ENCODE peak calls at places on chromosomes 1 and 21, in ten cellular contexts. X is OCI-LY7, Q is mucosa of descending colon, T is dorsolateral prefrontal cortex, U is tibial artery, Y is kidney, Z is lung, M is keratinocyte, H is Panc1, G is neuronal stem cell. N is an unnamed sample.

GRCh38 chr1:161726631-161727342 is 5.4 kb downstream of the FCRLB start:
- DNase-seq in X (peak; percentile 89), Q (peak; percentile 83), T (peak; percentile 66), U (peak; percentile 89), Y (peak; percentile 96), Z (peak; percentile 83), M (no peak), H (no peak), G (peak; percentile 79), N (peak; percentile 95)

GRCh38 chr1:31753623-31754349 is 10.4 kb downstream of the ADGRB2 start:
- DNase-seq in X (no peak), Q (peak; percentile 90), T (peak; percentile 88), U (peak; percentile 30), Y (no peak), Z (no peak), M (no peak), H (no peak), G (no peak), N (no peak)

GRCh38 chr1:119686661-119687060 is 25.1 kb upstream of the PHGDH start:
- DNase-seq in X (no peak), Q (no peak), T (no peak), U (no peak), Y (no peak), Z (no peak), M (no peak), H (no peak), G (no peak), N (no peak)

GRCh38 chr1:34408011-34408410 is 231.3 kb downstream of the C1orf94 start:
- DNase-seq in X (no peak), Q (no peak), T (no peak), U (peak; percentile 25), Y (no peak), Z (peak; percentile 54), M (no peak), H (no peak), G (no peak), N (no peak)

GRCh38 chr1:152514715-152515453 is 602 bp downstream of the CRCT1 start:
- DNase-seq in X (no peak), Q (no peak), T (no peak), U (no peak), Y (no peak), Z (no peak), M (no peak), H (no peak), G (no peak), N (no peak)

GRCh38 chr1:35181790-35182455 is 11.0 kb downstream of the SFPQ start:
- DNase-seq in X (no peak), Q (no peak), T (no peak), U (no peak), Y (no peak), Z (no peak), M (no peak), H (no peak), G (no peak), N (no peak)

GRCh38 chr1:97202481-97202880 is 480.9 kb downstream of the PTBP2 start:
- DNase-seq in X (no peak), Q (no peak), T (no peak), U (no peak), Y (no peak), Z (no peak), M (no peak), H (no peak), G (no peak), N (no peak)

GRCh38 chr21:31888936-31889371 is 16.1 kb downstream of the HUNK start:
- DNase-seq in X (no peak), Q (no peak), T (no peak), U (no peak), Y (no peak), Z (peak; percentile 49), M (no peak), H (no peak), G (no peak), N (no peak)

GRCh38 chr1:59814901-59815825 is at the start of gene HOOK1:
- DNase-seq in X (no peak), Q (no peak), T (peak; percentile 23), U (no peak), Y (no peak), Z (no peak), M (no peak), H (no peak), G (peak; percentile 14), N (no peak)

GRCh38 chr1:59814180-59814900 is 409 bp upstream of the HOOK1 start:
- DNase-seq in X (no peak), Q (peak; percentile 92), T (peak; percentile 91), U (peak; percentile 25), Y (peak; percentile 97), Z (peak; percentile 90), M (peak; percentile 94), H (no peak), G (peak; percentile 82), N (peak; percentile 95)

GRCh38 chr1:59819566-59820438 is 5.1 kb downstream of the HOOK1 start:
- DNase-seq in X (no peak), Q (no peak), T (no peak), U (no peak), Y (no peak), Z (no peak), M (no peak), H (no peak), G (no peak), N (no peak)

GRCh38 chr1:59816318-59816878 is 1.6 kb downstream of the HOOK1 start:
- DNase-seq in X (no peak), Q (no peak), T (no peak), U (no peak), Y (no peak), Z (no peak), M (no peak), H (no peak), G (no peak), N (no peak)

DNA sequence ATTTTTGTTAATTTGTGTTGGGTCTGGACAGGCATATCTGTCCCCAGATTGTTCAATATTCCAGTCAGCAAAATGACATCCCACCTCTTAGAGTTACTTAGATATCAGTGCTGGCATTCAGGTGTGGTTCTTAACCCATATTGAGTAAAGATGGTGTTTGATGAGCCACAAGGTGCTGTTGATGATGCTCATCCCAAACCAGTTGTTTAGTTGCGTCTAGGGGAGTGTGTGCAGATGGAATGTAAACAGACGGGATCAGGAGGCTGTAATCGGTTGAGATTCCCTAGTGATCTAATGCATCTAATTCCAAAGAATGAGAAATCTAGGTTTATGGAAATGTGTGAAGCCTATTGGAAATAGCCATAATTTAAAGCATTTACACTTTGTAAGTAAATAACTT is 1.1 kb downstream of the HOOK1 start:
- DNase-seq in X (no peak), Q (no peak), T (no peak), U (no peak), Y (no peak), Z (no peak), M (peak; percentile 19), H (no peak), G (no peak), N (no peak)
- H3K4me3 ChIP-seq in X (no peak overlapping the region), Q (no peak overlapping the region), T (peak overlapping the region; percentile 61), U (no peak overlapping the region), Y (peak overlapping the region; percentile 72), Z (no peak overlapping the region), M (peak overlapping the region; percentile 91), H (no peak overlapping the region), G (no peak overlapping the region), N (peak overlapping the region; percentile 78)

GRCh38 chr1:1060281-1061000 is 13.7 kb downstream of the RNF223 start:
- DNase-seq in X (no peak), Q (no peak), T (no peak), U (no peak), Y (no peak), Z (no peak), M (no peak), H (no peak), G (no peak), N (peak; percentile 73)

GRCh38 chr1:1058921-1059493 is 15.1 kb downstream of the RNF223 start:
- DNase-seq in X (no peak), Q (no peak), T (no peak), U (no peak), Y (no peak), Z (no peak), M (no peak), H (no peak), G (no peak), N (peak; percentile 98)

GRCh38 chr1:1055841-1056736 is 18.0 kb downstream of the RNF223 start:
- DNase-seq in X (no peak), Q (no peak), T (no peak), U (no peak), Y (no peak), Z (no peak), M (no peak), H (no peak), G (no peak), N (no peak)

GRCh38 chr1:1059494-1060280 is 14.4 kb downstream of the RNF223 start:
- DNase-seq in X (peak; percentile 92), Q (peak; percentile 98), T (peak; percentile 46), U (peak; percentile 84), Y (peak; percentile 95), Z (peak; percentile 90), M (no peak), H (no peak), G (peak; percentile 87), N (peak; percentile 100)

DNA sequence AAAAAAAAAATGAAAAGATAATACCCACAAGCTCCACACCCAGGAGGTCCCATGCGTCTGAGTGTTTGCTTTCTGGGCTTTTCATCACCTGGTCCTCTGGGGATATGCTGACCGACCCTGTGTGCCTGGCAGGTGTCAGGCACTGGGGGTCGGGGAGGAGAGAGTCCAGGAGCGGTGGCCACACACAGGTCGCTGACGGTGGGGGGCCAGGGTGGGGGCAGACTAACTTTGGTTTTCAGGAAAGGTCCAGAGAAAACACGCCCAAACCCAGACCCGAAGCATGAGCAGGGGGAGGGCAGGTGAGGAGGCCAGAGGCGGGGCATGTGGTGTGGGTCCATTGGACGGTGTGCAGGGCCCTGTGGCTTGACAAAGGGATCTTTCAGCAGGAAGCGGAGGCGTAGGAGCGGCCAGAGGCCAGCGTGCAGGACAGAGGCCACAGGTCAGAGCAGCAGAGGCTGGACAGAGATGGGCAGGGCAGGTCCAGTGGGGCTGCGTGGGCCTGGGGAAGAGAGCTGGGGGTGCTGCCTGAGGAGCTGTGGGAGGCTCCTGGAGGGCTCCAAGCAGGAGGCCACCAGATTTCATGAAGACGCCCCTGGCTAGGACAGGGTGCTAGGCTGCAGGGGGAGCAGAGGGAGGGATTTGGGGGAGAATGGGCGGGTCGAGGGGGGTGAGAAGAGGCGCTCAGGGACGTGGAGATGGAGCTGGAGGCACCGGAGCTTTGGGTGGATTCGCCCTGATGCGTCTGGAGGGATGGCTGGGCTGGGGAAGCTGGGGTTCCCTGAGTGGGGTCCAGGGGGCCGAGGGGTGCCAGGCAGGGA is 15.8 kb downstream of the RNF223 start:
- DNase-seq in X (no peak), Q (no peak), T (no peak), U (no peak), Y (no peak), Z (no peak), M (no peak), H (no peak), G (no peak), N (peak; percentile 76)
- H3K4me3 ChIP-seq in X (no peak overlapping the region), Q (no peak overlapping the region), T (peak overlapping the region; percentile 56), U (no peak overlapping the region), Y (no peak overlapping the region), Z (no peak overlapping the region), M (no peak overlapping the region), H (peak overlapping the region; percentile 80), G (peak overlapping the region; percentile 82), N (peak overlapping the region; percentile 59)

GRCh38 chr21:36464590-36464989 is 15.3 kb downstream of the CLDN14 start:
- DNase-seq in X (no peak), Q (no peak), T (no peak), U (no peak), Y (no peak), Z (no peak), M (no peak), H (no peak), G (no peak), N (no peak)
- H3K4me3 ChIP-seq in X (no peak overlapping the region), Q (no peak overlapping the region), T (no peak overlapping the region), U (no peak overlapping the region), Y (no peak overlapping the region), Z (no peak overlapping the region), M (no peak overlapping the region), H (no peak overlapping the region), G (no peak overlapping the region), N (no peak overlapping the region)

GRCh38 chr1:226733309-226733708 is 5.8 kb downstream of the ITPKB start:
- DNase-seq in X (no peak), Q (no peak), T (no peak), U (no peak), Y (peak; percentile 59), Z (no peak), M (no peak), H (no peak), G (no peak), N (no peak)

GRCh38 chr1:226732856-226733291 is 6.2 kb downstream of the ITPKB start:
- DNase-seq in X (no peak), Q (no peak), T (no peak), U (no peak), Y (no peak), Z (no peak), M (no peak), H (no peak), G (no peak), N (no peak)

GRCh38 chr1:226730064-226730463 is 9.0 kb downstream of the ITPKB start:
- DNase-seq in X (no peak), Q (no peak), T (no peak), U (no peak), Y (no peak), Z (no peak), M (no peak), H (no peak), G (no peak), N (no peak)

GRCh38 chr1:226730826-226731225 is 8.3 kb downstream of the ITPKB start:
- DNase-seq in X (no peak), Q (no peak), T (no peak), U (no peak), Y (no peak), Z (no peak), M (no peak), H (no peak), G (no peak), N (no peak)

DNA sequence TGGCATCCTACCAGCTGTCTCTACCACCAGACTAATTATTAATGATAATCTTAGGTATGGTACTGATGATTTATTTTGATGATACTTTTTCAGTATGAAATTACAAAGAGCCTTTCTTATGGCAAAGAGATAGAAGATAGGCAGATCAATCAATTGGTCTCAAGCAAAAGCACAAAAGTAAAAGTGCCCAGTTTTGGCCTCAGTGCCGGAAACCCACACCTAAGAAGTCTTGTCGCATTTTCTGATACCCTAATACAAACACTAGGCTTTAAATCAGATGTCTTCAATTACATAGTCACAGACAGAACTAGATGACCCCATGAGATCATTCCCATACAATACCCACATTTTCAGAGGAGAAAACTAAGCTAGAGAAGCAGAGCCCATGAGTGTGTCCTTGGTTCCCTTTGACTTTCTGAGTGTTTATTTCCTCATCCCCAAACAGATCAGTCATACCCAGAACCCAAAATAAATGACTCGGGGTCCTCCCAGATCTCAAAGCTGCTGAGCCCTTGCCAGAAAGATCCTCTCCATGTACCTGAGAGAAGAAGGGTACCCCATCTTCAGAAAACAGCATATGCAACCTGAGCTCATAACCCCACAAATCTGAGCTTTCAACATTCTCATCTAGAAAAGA is 7.7 kb downstream of the ITPKB start:
- DNase-seq in X (no peak), Q (no peak), T (no peak), U (no peak), Y (no peak), Z (no peak), M (no peak), H (no peak), G (no peak), N (no peak)
- H3K4me3 ChIP-seq in X (peak overlapping the region; percentile 83), Q (no peak overlapping the region), T (peak overlapping the region; percentile 85), U (no peak overlapping the region), Y (peak overlapping the region; percentile 27), Z (no peak overlapping the region), M (no peak overlapping the region), H (peak overlapping the region; percentile 1), G (no peak overlapping the region), N (no peak overlapping the region)

N was measured in H7.